ENCODE peak calls at places on chromosomes 11 and 22, in seven cellular contexts. L is body of pancreas, W is PC-3, R is stomach, Z is HCT116, N is heart right ventricle, X is heart left ventricle. T is an unnamed sample.

GRCh38 chr11:6393989-6394670 is 3.9 kb downstream of the SMPD1 start:
- DNase-seq in L (no peak), W (no peak), R (no peak), Z (no peak), N (no peak), X (no peak), T (no peak)

GRCh38 chr11:133835258-133836075 is 9.8 kb downstream of the SPATA19 start:
- DNase-seq in L (peak; percentile 48), W (peak; percentile 65), R (no peak), Z (peak; percentile 47), N (peak; percentile 43), X (no peak), T (peak; percentile 18)

GRCh38 chr11:59187587-59187986 is 15.7 kb downstream of the DTX4 start:
- DNase-seq in L (peak; percentile 43), W (no peak), R (peak; percentile 55), Z (no peak), N (peak; percentile 43), X (peak; percentile 81), T (no peak)

GRCh38 chr11:22521226-22521625 is 104.4 kb downstream of the FANCF start:
- DNase-seq in L (no peak), W (peak; percentile 57), R (no peak), Z (peak; percentile 6), N (no peak), X (no peak), T (peak; percentile 95)

GRCh38 chr11:73969991-73970800 is 12.4 kb downstream of the UCP2 start:
- DNase-seq in L (no peak), W (no peak), R (no peak), Z (no peak), N (no peak), X (no peak), T (no peak)

GRCh38 chr11:34176980-34177319 is 71.5 kb downstream of the NAT10 start:
- DNase-seq in L (no peak), W (no peak), R (no peak), Z (no peak), N (no peak), X (no peak), T (no peak)

GRCh38 chr22:37291559-37292298 is 9.4 kb downstream of the CYTH4 start:
- DNase-seq in L (no peak), W (no peak), R (no peak), Z (no peak), N (no peak), X (no peak), T (no peak)

GRCh38 chr22:49960967-49961600 is 512 bp downstream of the PIM3 start:
- DNase-seq in L (peak; percentile 64), W (peak; percentile 47), R (peak; percentile 44), Z (no peak), N (peak; percentile 44), X (peak; percentile 83), T (no peak)

GRCh38 chr22:33090836-33091235 is 32.7 kb upstream of the SYN3 start:
- DNase-seq in L (no peak), W (no peak), R (no peak), Z (no peak), N (no peak), X (no peak), T (no peak)

GRCh38 chr11:114150671-114151070 is 91.2 kb downstream of the ZBTB16 start:
- DNase-seq in L (peak; percentile 58), W (no peak), R (peak; percentile 77), Z (no peak), N (no peak), X (no peak), T (no peak)

GRCh38 chr11:47552086-47552580 is 799 bp downstream of the CELF1 start:
- DNase-seq in L (no peak), W (peak; percentile 25), R (no peak), Z (no peak), N (peak; percentile 19), X (no peak), T (no peak)

GRCh38 chr22:36027579-36027959 is 1.1 kb downstream of the RBFOX2 start:
- DNase-seq in L (peak; percentile 5), W (peak; percentile 1), R (no peak), Z (no peak), N (peak; percentile 14), X (no peak), T (no peak)

GRCh38 chr11:23359297-23359696 is 499.0 kb upstream of the CCDC179 start:
- DNase-seq in L (peak; percentile 65), W (peak; percentile 78), R (no peak), Z (no peak), N (no peak), X (no peak), T (peak; percentile 84)

GRCh38 chr11:72971611-72972010 is 157.4 kb downstream of the ATG16L2 start:
- DNase-seq in L (no peak), W (no peak), R (no peak), Z (no peak), N (no peak), X (no peak), T (no peak)

GRCh38 chr22:36144886-36145541 is 15.5 kb downstream of the APOL3 start:
- DNase-seq in L (peak; percentile 77), W (peak; percentile 51), R (peak; percentile 70), Z (peak; percentile 13), N (peak; percentile 79), X (no peak), T (peak; percentile 13)

GRCh38 chr22:30265851-30266444 is 703 bp downstream of the OSM start:
- DNase-seq in L (peak; percentile 69), W (no peak), R (peak; percentile 68), Z (no peak), N (peak; percentile 45), X (peak; percentile 88), T (no peak)
- H3K27ac ChIP-seq in L (peak overlapping the region; percentile 35), W (no peak overlapping the region), R (peak overlapping the region; percentile 59), Z (no peak overlapping the region), N (peak overlapping the region; percentile 72), X (no peak overlapping the region), T (no peak overlapping the region)

DNA sequence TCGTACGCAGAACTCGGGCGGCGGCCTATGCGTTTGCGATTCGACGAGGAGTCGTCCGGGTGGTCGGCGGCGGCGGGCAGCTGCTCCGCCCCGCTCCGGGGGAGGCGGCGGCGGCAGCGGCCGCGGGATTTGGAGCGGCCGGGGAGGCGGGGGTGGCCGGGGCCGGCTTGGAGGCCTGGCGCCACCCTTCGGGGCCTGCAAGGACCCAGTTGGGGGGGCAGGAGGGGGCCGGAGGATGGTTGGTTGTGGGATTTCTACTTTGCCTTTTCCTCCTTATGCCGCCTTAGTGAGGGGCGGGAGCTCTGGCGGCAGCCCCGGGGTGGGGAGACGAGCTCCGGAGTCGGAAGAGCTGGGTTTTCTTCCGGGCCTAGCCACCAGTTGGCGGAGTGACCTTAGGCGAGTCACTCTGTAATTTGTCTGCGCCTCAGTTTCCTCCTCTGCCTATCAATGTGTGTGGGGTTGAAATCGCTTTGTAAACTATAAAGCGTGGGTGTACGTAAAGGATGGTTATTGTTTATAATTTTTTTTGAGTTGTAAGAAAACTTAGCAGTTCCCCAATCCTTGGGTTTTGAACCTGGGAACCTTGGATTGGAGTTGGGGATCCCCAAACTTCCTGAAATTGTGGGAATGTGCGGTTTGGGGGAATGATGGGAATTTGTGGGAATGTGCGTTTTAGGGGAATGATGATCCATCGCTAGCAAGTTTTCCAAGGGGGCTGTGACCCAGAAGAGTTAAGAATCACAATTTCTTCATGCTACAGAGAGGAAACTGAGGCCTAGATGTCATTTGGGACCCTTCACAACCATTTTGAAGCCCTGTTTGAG is 679 bp downstream of the TUG1 start:
- DNase-seq in L (peak; percentile 31), W (peak; percentile 15), R (peak; percentile 31), Z (no peak), N (peak; percentile 29), X (no peak), T (no peak)
- TF ChIP-seq CTCF in L (no peak), W (no peak), R (no peak), Z (no peak), N (no peak), X (no peak), T (peak; percentile 34)

GRCh38 chr11:40302669-40303068 is 1156.8 kb downstream of the LRRC4C start:
- DNase-seq in L (no peak), W (no peak), R (no peak), Z (no peak), N (no peak), X (no peak), T (no peak)
- H3K4me1 ChIP-seq in L (no peaks in the 10 kb centered on the region), W (no peaks in the 10 kb centered on the region), R (no peaks in the 10 kb centered on the region), Z (no peaks in the 10 kb centered on the region), N (no peaks in the 10 kb centered on the region), X (no peaks in the 10 kb centered on the region), T (no peaks in the 10 kb centered on the region)

GRCh38 chr11:124086447-124086846 is 28.8 kb upstream of the VWA5A start:
- DNase-seq in L (no peak), W (no peak), R (no peak), Z (no peak), N (no peak), X (no peak), T (no peak)
- H3K27ac ChIP-seq in L (no peak overlapping the region), W (no peak overlapping the region), R (no peak overlapping the region), Z (no peak overlapping the region), N (no peak overlapping the region), X (no peak overlapping the region), T (no peak overlapping the region)

DNA sequence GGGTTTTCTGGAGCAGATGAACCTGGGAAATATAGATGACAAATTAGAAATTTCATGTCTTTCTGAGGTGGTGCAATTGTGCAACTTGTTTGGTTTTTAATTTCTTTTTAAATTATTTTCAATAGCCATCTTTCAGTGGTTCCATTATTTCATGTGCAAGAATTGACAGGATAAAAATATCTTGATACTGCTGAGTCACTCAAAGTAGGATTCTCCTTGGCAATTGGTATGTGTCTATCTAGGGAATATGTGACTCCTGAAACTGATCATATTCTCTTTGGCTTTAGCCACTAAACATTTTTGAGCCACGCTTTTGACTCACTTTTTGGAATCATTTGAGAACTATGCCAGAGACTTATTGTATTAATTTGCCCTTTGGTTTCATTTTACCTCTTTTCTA is 331.5 kb downstream of the KCNA4 start:
- DNase-seq in L (no peak), W (no peak), R (no peak), Z (no peak), N (no peak), X (no peak), T (no peak)
- TF ChIP-seq CTCF in L (no peak), W (no peak), R (no peak), Z (no peak), N (no peak), X (no peak), T (no peak)

DNA sequence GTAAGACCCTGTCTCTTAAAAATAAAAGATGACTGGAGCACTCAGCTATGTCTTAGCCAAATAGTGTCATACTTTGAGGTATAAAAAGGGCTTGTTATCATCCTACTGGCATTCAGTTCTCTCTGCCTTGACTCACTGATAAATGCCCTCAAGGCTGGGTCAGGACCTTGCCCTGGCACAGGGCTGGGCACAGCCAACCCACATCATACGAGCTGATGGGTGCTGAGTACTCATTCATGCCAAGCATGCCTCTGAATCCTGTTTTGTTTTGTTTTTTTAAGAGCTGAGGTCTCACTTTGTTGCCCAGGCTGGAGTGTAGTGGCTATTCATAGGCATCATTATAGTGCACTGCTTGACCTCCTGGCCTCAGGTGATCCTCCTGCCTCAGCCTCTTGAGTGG is 1.9 kb downstream of the SMTNL1 start:
- DNase-seq in L (no peak), W (peak; percentile 7), R (no peak), Z (no peak), N (no peak), X (no peak), T (peak; percentile 54)
- H3K4me1 ChIP-seq in L (no peaks in the 10 kb centered on the region), W (no peaks in the 10 kb centered on the region), R (no peaks in the 10 kb centered on the region), Z (no peaks in the 10 kb centered on the region), N (no peaks in the 10 kb centered on the region), X (peaks cover 4% of the 10 kb centered on the region), T (no peaks in the 10 kb centered on the region)